ENCODE peak calls at places on chromosome 13, in four cellular contexts. W, Y, N and K are unnamed samples.

GRCh38 chr13:94416454-94417080 is 62.9 kb downstream of the DCT start:
- DNase-seq in Y (peak; percentile 24), N (peak; percentile 64), W (no peak), K (peak; percentile 44)

GRCh38 chr13:25165664-25166063 is 6.4 kb downstream of the AMER2 start:
- DNase-seq in Y (no peak), W (no peak), N (no peak), K (no peak)

GRCh38 chr13:40466271-40466670 is 200.2 kb downstream of the FOXO1 start:
- DNase-seq in N (no peak), Y (no peak), W (no peak), K (no peak)

GRCh38 chr13:50229935-50230334 is 214.7 kb downstream of the KCNRG start:
- DNase-seq in N (no peak), W (no peak), Y (no peak), K (no peak)

GRCh38 chr13:113935523-113935922 is 38.4 kb downstream of the C13orf46 start:
- DNase-seq in W (no peak), N (peak; percentile 34), Y (peak; percentile 55), K (no peak)

GRCh38 chr13:22487932-22488331 is 692.8 kb upstream of the SGCG start:
- DNase-seq in N (no peak), W (no peak), Y (no peak), K (no peak)

GRCh38 chr13:41700790-41701310 is 243.5 kb downstream of the RGCC start:
- DNase-seq in N (no peak), W (no peak), Y (peak; percentile 9), K (no peak)

GRCh38 chr13:102598061-102598460 is 1.3 kb downstream of the TPP2 start:
- DNase-seq in W (no peak), Y (peak; percentile 16), N (no peak), K (peak; percentile 21)

GRCh38 chr13:35283856-35284255 is 192.6 kb downstream of the MAB21L1 start:
- DNase-seq in N (no peak), W (no peak), Y (no peak), K (no peak)

GRCh38 chr13:50123515-50123861 is 108.2 kb downstream of the KCNRG start:
- DNase-seq in W (no peak), Y (no peak), N (no peak), K (no peak)

DNA sequence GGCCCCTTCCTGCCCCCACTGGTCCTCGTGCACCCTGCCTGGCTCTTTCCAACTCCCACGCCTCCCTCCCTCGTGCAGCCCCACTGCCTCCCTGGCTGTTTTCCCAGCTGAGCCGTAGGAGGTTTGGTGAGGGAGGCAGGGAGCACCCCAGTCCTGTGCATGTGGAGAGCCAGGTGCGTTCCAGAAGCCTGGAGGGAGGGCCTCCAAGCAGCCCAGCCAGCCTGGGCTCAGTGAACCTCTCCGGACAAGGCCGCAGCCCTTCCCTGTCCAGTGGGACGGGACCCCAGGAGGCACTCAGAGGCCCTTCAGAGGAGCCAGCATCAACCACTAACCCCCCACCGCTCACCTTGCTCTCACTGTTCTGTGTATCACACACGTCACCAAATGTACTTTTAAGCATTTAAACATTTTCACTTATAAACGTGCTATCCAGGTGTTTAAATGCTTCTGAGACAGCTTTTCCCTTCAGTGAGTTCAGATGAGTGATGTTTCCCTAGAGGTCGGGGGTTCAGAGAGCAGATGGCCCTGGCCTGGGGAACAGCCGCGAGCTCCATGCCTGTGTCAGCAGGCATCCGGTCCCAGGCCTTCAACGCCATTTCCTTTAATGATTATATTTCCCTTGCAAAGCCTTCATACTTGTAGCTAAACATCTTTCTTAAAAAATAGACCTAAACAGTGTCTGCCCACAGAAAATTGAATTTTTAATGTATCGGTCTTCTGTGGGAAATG is 122.6 kb downstream of the ATP11A start:
- DNase-seq in Y (no peak), W (no peak), N (no peak), K (no peak)
- TF ChIP-seq USF1 in Y (no peak), W (no peak), N (no peak), K (no peak)

GRCh38 chr13:26708007-26708297 is 52.6 kb downstream of the GPR12 start:
- DNase-seq in W (no peak), N (no peak), Y (no peak), K (no peak)

GRCh38 chr13:26709461-26709860 is 51.1 kb downstream of the GPR12 start:
- DNase-seq in N (no peak), Y (no peak), W (no peak), K (no peak)

GRCh38 chr13:26713341-26713740 is 47.2 kb downstream of the GPR12 start:
- DNase-seq in N (no peak), W (no peak), Y (no peak), K (no peak)

GRCh38 chr13:26707122-26708006 is 53.2 kb downstream of the GPR12 start:
- DNase-seq in W (no peak), Y (peak; percentile 77), N (peak; percentile 71), K (peak; percentile 29)

GRCh38 chr13:26710166-26710565 is 50.4 kb downstream of the GPR12 start:
- DNase-seq in N (no peak), Y (no peak), W (no peak), K (no peak)
- TF ChIP-seq USF1 in N (no peak), Y (no peak), W (no peak), K (no peak)

GRCh38 chr13:106710267-106710666 is 142.3 kb upstream of the ARGLU1 start:
- DNase-seq in Y (no peak), N (no peak), W (no peak), K (no peak)
- TF ChIP-seq USF1 in Y (no peak), N (no peak), W (no peak), K (no peak)

GRCh38 chr13:92135509-92135908 is 737.1 kb downstream of the GPC5 start:
- DNase-seq in Y (no peak), N (no peak), W (no peak), K (no peak)

GRCh38 chr13:92137519-92137918 is 739.1 kb downstream of the GPC5 start:
- DNase-seq in W (no peak), Y (no peak), N (no peak), K (no peak)

GRCh38 chr13:92136449-92137180 is 738.2 kb downstream of the GPC5 start:
- DNase-seq in N (no peak), Y (no peak), W (no peak), K (no peak)
- TF ChIP-seq USF1 in N (no peak), Y (no peak), W (no peak), K (no peak)

DNA sequence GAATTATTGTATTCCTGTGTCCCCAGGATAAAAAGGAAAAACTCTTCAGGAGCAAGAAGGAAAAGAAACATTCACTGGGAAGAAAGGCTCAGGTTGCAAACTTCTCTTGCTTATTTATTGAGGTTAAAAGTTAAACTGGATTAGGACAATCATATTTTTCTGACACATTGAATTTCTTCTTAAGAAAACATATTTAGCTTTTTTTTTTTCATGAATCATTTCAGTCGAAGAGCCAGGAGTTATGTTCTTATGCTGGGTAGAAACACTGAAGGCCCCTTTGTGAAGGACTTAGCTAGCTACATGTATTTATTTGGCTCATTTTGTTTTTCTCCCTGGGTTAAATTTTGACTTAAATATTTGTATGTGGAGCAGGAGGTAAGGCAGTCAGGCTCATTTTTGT is 434.0 kb downstream of the KLF5 start:
- DNase-seq in N (no peak), W (no peak), Y (no peak), K (no peak)
- TF ChIP-seq USF1 in N (no peak), W (no peak), Y (no peak), K (no peak)

GRCh38 chr13:98717891-98718290 is 34.6 kb downstream of the SLC15A1 start:
- DNase-seq in W (no peak), N (no peak), Y (no peak), K (no peak)

GRCh38 chr13:98721825-98722510 is 30.5 kb downstream of the SLC15A1 start:
- DNase-seq in Y (no peak), W (no peak), N (no peak), K (no peak)

GRCh38 chr13:98722958-98723357 is 29.5 kb downstream of the SLC15A1 start:
- DNase-seq in N (no peak), W (no peak), Y (no peak), K (no peak)

GRCh38 chr13:98717256-98717655 is 35.2 kb downstream of the SLC15A1 start:
- DNase-seq in W (no peak), N (no peak), Y (no peak), K (no peak)

DNA sequence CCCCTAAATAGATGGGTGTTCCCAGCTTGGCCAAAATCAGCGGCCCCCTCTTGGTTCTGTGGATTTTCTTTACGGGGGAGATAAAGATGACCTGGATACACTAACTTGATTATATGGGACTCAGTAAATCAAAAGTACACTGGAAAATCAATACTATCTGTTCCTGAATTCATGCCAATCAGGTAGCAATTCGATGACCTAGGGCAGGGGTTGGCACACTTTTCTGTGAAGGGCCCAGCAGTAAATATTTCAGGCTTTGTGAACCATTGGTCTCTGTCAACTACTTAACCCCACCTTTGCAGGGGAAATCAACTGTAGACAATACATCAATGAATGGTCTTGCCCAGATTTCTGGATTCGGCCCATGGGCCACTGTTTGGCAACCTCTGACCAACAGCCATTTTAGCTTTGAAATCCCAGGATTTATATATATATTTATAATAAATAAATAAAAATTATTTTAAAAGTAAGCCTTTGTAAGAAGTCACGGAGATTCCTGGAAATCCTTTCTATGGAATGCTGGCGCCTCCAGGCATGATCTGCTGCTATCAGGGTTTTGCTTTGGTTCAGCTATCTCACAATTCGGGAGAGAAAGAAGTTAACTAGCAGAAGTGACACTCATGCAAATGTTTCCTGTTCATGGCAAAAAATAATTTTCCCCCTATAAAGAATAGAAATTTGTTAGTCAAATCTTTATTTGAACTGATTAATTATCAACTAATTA is 32.8 kb downstream of the SLC15A1 start:
- DNase-seq in W (no peak), N (no peak), Y (no peak), K (no peak)
- TF ChIP-seq USF1 in W (no peak), N (no peak), Y (no peak), K (no peak)

GRCh38 chr13:60572855-60573254 is 175.8 kb downstream of the TDRD3 start:
- DNase-seq in N (no peak), W (no peak), Y (no peak), K (no peak)

GRCh38 chr13:60571571-60571970 is 174.6 kb downstream of the TDRD3 start:
- DNase-seq in Y (no peak), W (no peak), N (no peak), K (no peak)

GRCh38 chr13:60574706-60575105 is 177.7 kb downstream of the TDRD3 start:
- DNase-seq in W (no peak), Y (no peak), N (peak; percentile 18), K (no peak)

GRCh38 chr13:60577761-60578160 is 180.7 kb downstream of the TDRD3 start:
- DNase-seq in W (no peak), N (no peak), Y (no peak), K (no peak)

GRCh38 chr13:60572003-60572792 is 175.2 kb downstream of the TDRD3 start:
- DNase-seq in W (no peak), N (no peak), Y (no peak), K (no peak)
- TF ChIP-seq USF1 in W (no peak), N (no peak), Y (no peak), K (no peak)

DNA sequence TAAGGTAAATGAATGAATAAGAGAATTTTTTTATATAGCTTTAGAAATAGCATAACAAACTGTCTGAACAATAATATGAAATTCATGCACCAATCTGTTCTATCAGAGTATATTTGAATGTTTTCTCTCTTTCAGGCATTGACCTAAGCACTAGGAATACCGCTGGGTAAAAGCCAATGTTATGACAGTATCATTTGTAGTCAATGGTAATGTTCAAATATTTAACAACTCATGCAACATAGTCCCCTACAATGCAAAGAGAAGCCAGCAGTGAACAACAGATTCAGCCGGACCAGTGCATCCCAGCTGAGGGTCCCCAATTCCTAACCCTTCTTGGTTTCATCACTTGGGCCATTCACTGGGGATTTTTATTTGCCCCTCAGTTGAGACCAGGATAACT is 52.6 kb upstream of the MYCBP2 start:
- DNase-seq in W (no peak), Y (no peak), N (no peak), K (no peak)
- TF ChIP-seq USF1 in W (no peak), Y (no peak), N (no peak), K (no peak)